ENCODE peak calls at places on chromosome 10, in nine cellular contexts. M is cardiac muscle cell; W is body of pancreas; B is glutamatergic neuron; N is AG10803; Y is cardiac fibroblast; O is Calu3; S is prostate gland; R is CD4-positive, alpha-beta T cell. Q is an unnamed sample.

GRCh38 chr10:61458031-61458430 is 4.8 kb upstream of the TMEM26 start:
- DNase-seq in Y (no peak), R (no peak), B (no peak), M (no peak), S (no peak), N (no peak), O (no peak), W (no peak), Q (no peak)

GRCh38 chr10:133338080-133339071 is 1.7 kb upstream of the CALY start:
- DNase-seq in W (no peak), S (no peak), Y (no peak), O (no peak), R (no peak), N (no peak), M (no peak), B (no peak), Q (no peak)

GRCh38 chr10:26555719-26556368 is 117.7 kb downstream of the APBB1IP start:
- DNase-seq in R (no peak), S (peak), N (peak), W (peak), M (no peak), O (peak), Y (peak), B (no peak), Q (no peak)

GRCh38 chr10:11793762-11794479 is 29.2 kb upstream of the PROSER2 start:
- DNase-seq in S (no peak), M (peak), Y (peak), R (no peak), O (peak), B (no peak), W (no peak), N (peak), Q (no peak)

GRCh38 chr10:30701471-30702173 is 72.1 kb upstream of the LYZL2 start:
- DNase-seq in S (no peak), W (peak), O (peak), M (no peak), Y (peak), R (peak), B (no peak), N (peak), Q (no peak)

GRCh38 chr10:27695704-27696103 is 49.9 kb downstream of the MKX start:
- DNase-seq in W (no peak), B (no peak), R (no peak), O (no peak), M (no peak), S (no peak), N (peak), Y (no peak), Q (no peak)

GRCh38 chr10:3595736-3596135 is 189.3 kb downstream of the KLF6 start:
- DNase-seq in W (no peak), O (no peak), R (no peak), N (no peak), M (no peak), S (no peak), Y (no peak), B (no peak), Q (no peak)

GRCh38 chr10:4281207-4281825 is 496.3 kb upstream of the KLF6 start:
- DNase-seq in B (no peak), R (no peak), M (no peak), W (no peak), N (peak), O (no peak), Y (no peak), S (no peak), Q (no peak)

GRCh38 chr10:72133517-72133916 is 45.2 kb upstream of the SPOCK2 start:
- DNase-seq in M (no peak), R (no peak), S (no peak), B (no peak), W (no peak), Y (peak), O (no peak), N (peak), Q (no peak)

GRCh38 chr10:78177431-78178185 is 143.9 kb downstream of the RPS24 start:
- DNase-seq in R (no peak), O (no peak), N (no peak), B (no peak), Y (no peak), W (no peak), S (no peak), M (no peak), Q (no peak)

GRCh38 chr10:29828440-29828894 is 193.7 kb upstream of the SVIL start:
- DNase-seq in B (no peak), S (no peak), Y (peak), O (no peak), N (no peak), W (no peak), M (no peak), R (no peak), Q (no peak)

GRCh38 chr10:78721231-78721630 is 347.5 kb upstream of the ZMIZ1 start:
- DNase-seq in W (no peak), Y (no peak), M (no peak), S (no peak), O (no peak), B (no peak), N (peak), R (no peak), Q (no peak)

GRCh38 chr10:5570007-5570655 is 45.4 kb downstream of the CALML3 start:
- DNase-seq in R (no peak), W (no peak), M (no peak), S (no peak), O (no peak), N (no peak), Y (no peak), B (peak), Q (no peak)

GRCh38 chr10:1324914-1325313 is 268.7 kb downstream of the WDR37 start:
- DNase-seq in M (no peak), R (no peak), S (no peak), Y (no peak), N (no peak), B (no peak), O (no peak), W (no peak), Q (no peak)

GRCh38 chr10:112915590-112916572 is 34.2 kb upstream of the TCF7L2 start:
- DNase-seq in N (peak), Y (peak), W (peak), R (no peak), O (peak), S (no peak), M (no peak), B (no peak), Q (no peak)

GRCh38 chr10:75404023-75404334 is 2.4 kb upstream of the ZNF503 start:
- DNase-seq in R (no peak), Y (no peak), M (no peak), O (no peak), N (no peak), S (no peak), W (no peak), B (no peak), Q (no peak)

GRCh38 chr10:75402486-75403143 is 1.1 kb upstream of the ZNF503 start:
- DNase-seq in W (peak), Y (no peak), S (peak), M (peak), B (peak), O (peak), R (no peak), N (no peak), Q (no peak)

GRCh38 chr10:75404335-75405200 is 3.0 kb upstream of the ZNF503 start:
- DNase-seq in N (no peak), M (peak), S (peak), B (no peak), O (peak), Y (no peak), W (peak), R (no peak), Q (no peak)

GRCh38 chr10:75401569-75402485 is at the start of gene ZNF503:
- DNase-seq in B (peak), N (peak), Y (peak), W (peak), S (peak), M (peak), O (peak), R (no peak), Q (peak)

GRCh38 chr10:75403144-75404022 is 1.8 kb upstream of the ZNF503 start:
- DNase-seq in B (peak), Y (no peak), N (peak), O (peak), S (peak), R (no peak), M (peak), W (peak), Q (no peak)
- TF ChIP-seq CTCF in B (no peak), Y (no peak), N (no peak), O (no peak), S (no peak), R (no peak), M (no peak), W (no peak), Q (no peak)

GRCh38 chr10:95405655-95406054 is 114.9 kb upstream of the PDLIM1 start:
- DNase-seq in M (no peak), N (no peak), W (no peak), B (no peak), O (no peak), Y (no peak), R (no peak), S (no peak), Q (no peak)

GRCh38 chr10:95406651-95407280 is 116.0 kb upstream of the PDLIM1 start:
- DNase-seq in N (no peak), R (no peak), Y (peak), B (no peak), W (peak), O (peak), S (peak), M (peak), Q (no peak)

GRCh38 chr10:95407546-95407945 is 116.7 kb upstream of the PDLIM1 start:
- DNase-seq in R (no peak), W (no peak), M (no peak), N (no peak), Y (no peak), S (no peak), B (no peak), O (no peak), Q (no peak)

GRCh38 chr10:95408931-95409873 is 118.4 kb upstream of the PDLIM1 start:
- DNase-seq in M (no peak), W (no peak), N (no peak), B (no peak), Y (peak), O (peak), S (no peak), R (no peak), Q (no peak)

DNA sequence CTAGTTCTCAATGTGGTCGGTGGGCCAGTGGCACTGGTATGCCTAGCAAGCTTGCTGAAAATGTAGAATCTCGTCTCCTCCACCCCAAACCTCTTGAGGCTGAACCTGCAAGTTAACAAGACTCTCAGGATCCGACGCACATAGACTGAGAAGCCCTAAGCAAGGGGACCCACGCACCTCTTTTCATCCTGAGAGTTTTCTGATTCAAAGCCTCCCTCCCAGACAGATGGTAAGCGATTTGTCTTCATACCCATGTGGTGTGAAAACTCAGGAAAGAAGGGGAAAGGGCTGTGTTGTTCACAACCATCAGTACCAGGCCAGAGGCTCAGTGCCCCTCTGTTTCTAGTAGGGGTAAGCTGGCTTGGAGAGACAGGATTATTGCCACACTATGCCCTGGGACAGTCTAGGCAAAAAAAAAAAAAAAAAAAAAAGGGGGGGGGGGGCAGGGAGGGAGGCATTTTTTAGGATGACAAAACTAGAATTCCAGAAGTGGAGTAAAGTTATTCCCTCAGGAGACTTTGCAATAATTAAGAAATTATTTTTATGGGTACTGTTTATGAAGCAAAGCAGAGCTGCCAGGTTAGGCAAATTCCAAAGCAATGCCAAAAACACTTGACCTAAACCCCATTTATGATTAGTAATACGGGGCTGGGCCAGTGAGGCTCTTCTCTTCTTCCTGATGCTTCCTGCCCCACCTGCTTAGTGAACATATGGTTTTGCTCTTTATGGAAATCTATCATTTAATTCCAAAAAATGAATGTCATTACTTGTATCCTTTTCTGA is 117.5 kb upstream of the PDLIM1 start:
- DNase-seq in R (no peak), N (peak), B (no peak), Y (peak), S (no peak), M (no peak), O (peak), W (no peak), Q (no peak)
- TF ChIP-seq CTCF in R (no peak), N (no peak), B (no peak), Y (no peak), S (no peak), M (no peak), O (no peak), W (no peak), Q (no peak)

GRCh38 chr10:52368725-52369124 is 54.6 kb downstream of the DKK1 start:
- DNase-seq in S (no peak), Y (no peak), N (no peak), W (no peak), O (no peak), R (no peak), B (no peak), M (no peak), Q (no peak)
- TF ChIP-seq CTCF in S (no peak), Y (no peak), N (no peak), W (no peak), O (no peak), R (no peak), B (no peak), M (no peak), Q (no peak)

DNA sequence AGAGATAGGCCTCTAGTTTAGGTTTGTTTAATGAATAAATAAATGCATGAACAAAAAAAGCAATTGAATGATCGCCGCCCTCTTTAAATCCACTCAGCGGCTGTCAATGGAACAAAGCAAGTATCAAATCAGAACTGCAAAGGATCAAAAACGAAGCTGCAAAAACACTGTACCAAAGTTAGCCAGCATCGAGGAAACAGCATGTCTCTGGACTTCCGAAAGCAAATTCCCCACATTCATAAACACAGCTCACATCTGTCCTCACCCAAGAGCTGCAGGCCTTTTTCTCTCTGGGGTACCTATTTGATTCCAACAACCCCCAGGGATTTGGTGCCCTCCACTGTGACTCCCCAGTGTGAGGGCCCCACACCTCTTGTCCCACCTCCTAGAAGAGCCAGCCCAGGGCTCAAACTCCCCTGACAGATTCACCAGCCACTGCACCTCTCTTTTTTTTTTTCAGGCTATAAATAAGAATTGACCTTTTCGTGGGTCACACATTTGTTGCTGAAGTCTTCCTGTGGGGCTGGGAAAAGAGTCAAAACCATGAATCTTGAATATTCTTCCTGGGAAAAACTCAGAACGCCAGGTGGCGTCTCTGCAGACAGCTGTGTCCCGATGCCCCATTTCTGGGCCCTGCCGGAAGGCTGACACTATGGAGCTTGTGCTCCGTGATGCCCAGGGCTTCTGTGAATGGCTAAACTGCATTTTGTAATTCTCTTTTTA is 51.8 kb downstream of the HSPA12A start:
- DNase-seq in Y (peak), W (peak), S (no peak), N (no peak), B (peak), O (no peak), R (no peak), M (peak), Q (no peak)
- TF ChIP-seq CTCF in Y (peak), W (no peak), S (peak), N (peak), B (peak), O (no peak), R (no peak), M (peak), Q (peak)

DNA sequence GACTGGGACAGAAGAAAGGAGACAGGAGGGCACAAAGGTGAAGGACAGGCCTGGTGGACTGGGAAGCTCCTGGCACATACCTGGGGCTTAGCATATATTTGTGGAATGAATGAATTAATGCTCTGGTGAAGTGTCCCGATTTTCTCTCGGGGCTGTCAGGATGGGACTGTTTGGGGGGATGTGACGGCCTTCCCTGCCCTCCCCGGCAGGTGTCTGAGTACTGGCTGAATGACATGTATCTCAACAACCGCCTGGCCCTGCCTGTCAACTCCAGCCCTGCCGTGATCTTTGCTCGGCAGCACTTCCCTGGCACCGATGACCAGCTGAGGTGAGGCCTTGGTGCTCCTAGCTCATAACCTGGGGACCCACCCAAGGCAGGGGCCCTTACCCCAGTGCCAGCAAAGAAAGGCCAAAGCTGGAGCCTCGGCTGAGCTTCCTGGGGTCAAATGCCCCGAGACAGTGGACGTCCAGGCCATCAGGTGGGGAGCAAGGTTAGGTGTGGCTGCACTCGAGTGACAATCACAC is 6.5 kb downstream of the CHAT start:
- DNase-seq in R (no peak), M (no peak), B (no peak), W (no peak), S (no peak), O (no peak), N (no peak), Y (no peak), Q (no peak)
- TF ChIP-seq CTCF in R (no peak), M (no peak), B (no peak), W (no peak), S (no peak), O (no peak), N (no peak), Y (no peak), Q (no peak)

DNA sequence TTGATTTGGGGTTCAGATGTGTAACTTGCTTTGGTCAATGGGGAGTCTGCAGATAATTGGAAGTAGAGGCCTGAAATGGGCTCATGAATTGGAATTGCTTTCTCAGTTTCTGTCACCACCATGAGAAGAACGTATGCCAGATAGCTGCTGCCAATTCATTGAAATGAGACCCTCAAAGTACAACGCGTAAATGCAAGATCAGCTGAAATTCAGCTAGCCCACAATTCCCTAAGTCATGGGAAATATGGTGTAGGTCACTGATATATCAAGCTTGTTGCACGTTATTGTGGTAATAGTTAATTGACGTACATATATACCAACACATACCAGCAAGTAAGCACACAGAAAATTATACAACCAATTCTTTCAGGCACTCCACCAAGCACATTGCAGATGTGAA is 520.0 kb downstream of the NRG3 start:
- DNase-seq in S (no peak), B (no peak), M (no peak), N (no peak), Y (no peak), O (no peak), R (no peak), W (no peak), Q (no peak)
- TF ChIP-seq CTCF in S (no peak), B (no peak), M (no peak), N (no peak), Y (no peak), O (no peak), R (no peak), W (no peak), Q (no peak)